ENCODE peak calls at places on chromosomes 5 and 9, in nine cellular contexts. K is fibroblast of pulmonary artery, Q is A673, O is neural crest cell, C is lung, R is astrocyte of the spinal cord, T is ovary, X is body of pancreas, A is omental fat pad. D is an unnamed sample.

GRCh38 chr5:80346055-80346454 is 26.3 kb downstream of the SPZ1 start:
- DNase-seq in K (peak), Q (peak), O (no peak), C (no peak), R (peak), T (no peak), X (peak), A (no peak), D (peak)

GRCh38 chr9:98707158-98708102 is 1.3 kb downstream of the GABBR2 start:
- DNase-seq in K (peak), Q (peak), O (peak), C (peak), R (peak), T (no peak), X (peak), A (no peak), D (peak)

GRCh38 chr5:78644129-78644528 is 4.4 kb downstream of the LHFPL2 start:
- DNase-seq in K (no peak), Q (no peak), O (no peak), C (no peak), R (no peak), T (no peak), X (no peak), A (no peak), D (no peak)

GRCh38 chr9:8888592-8888991 is 1089.0 kb upstream of the DMAC1 start:
- DNase-seq in K (no peak), Q (no peak), O (no peak), C (no peak), R (no peak), T (no peak), X (no peak), A (no peak), D (no peak)

GRCh38 chr5:16931334-16932110 is 4.6 kb downstream of the MYO10 start:
- DNase-seq in K (no peak), Q (no peak), O (no peak), C (peak), R (peak), T (no peak), X (peak), A (no peak), D (no peak)

GRCh38 chr9:8115570-8115969 is 316.0 kb upstream of the DMAC1 start:
- DNase-seq in K (no peak), Q (no peak), O (no peak), C (no peak), R (peak), T (no peak), X (no peak), A (no peak), D (no peak)

GRCh38 chr5:125719681-125720676 is 703.2 kb upstream of the GRAMD2B start:
- DNase-seq in K (no peak), Q (no peak), O (peak), C (peak), R (peak), T (no peak), X (peak), A (no peak), D (no peak)

GRCh38 chr9:136078498-136079011 is 16.5 kb downstream of the NACC2 start:
- DNase-seq in K (no peak), Q (no peak), O (no peak), C (no peak), R (no peak), T (no peak), X (no peak), A (no peak), D (no peak)

GRCh38 chr5:32597046-32597629 is 11.8 kb downstream of the SUB1 start:
- DNase-seq in K (no peak), Q (no peak), O (no peak), C (no peak), R (no peak), T (no peak), X (no peak), A (no peak), D (no peak)

GRCh38 chr5:137954131-137954879 is 65.0 kb downstream of the PKD2L2 start:
- DNase-seq in K (peak), Q (peak), O (no peak), C (no peak), R (peak), T (peak), X (peak), A (no peak), D (peak)

GRCh38 chr9:136372561-136373299 is 739 bp downstream of the CARD9 start:
- DNase-seq in K (peak), Q (no peak), O (peak), C (peak), R (peak), T (peak), X (peak), A (no peak), D (peak)

GRCh38 chr9:112911736-112912135 is 21.1 kb upstream of the SLC46A2 start:
- DNase-seq in K (no peak), Q (no peak), O (no peak), C (no peak), R (no peak), T (no peak), X (no peak), A (no peak), D (no peak)

DNA sequence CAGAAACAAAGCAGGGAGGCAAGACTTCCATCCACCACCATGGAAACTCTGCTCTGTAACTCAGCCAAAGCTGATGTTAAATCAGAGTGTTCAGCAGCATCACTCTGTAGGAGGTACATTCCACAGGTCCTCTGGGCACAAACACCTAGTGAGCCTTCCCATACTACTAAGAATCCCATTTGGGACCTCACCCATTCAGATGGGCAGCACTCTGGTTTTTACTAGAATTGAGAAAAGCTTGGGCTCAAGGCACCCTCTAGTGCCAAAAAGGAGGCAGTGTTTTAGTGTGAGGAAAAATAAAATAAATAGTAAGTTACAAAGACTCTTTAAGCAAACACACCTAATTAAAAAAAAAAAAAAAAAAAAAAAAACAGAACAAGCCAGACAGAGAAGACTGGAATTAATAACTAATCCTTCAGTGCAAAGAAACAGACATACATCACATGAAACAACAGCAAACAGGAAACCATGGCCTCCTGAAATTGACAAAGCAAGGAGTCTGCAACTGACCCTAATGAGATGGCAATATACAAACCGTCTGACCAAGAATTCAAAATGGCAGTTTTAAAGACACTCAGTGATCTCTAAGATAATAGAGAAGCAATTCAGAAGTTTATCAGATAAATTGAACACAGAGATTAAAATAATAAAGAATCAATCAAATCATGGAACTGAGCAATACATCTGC is 159.5 kb downstream of the GNA14 start:
- DNase-seq in K (peak), Q (peak), O (no peak), C (no peak), R (peak), T (no peak), X (no peak), A (no peak), D (peak)
- TF ChIP-seq CTCF in K (peak), Q (peak), O (peak), C (no peak), R (peak), T (no peak), X (no peak), A (no peak), D (peak)

DNA sequence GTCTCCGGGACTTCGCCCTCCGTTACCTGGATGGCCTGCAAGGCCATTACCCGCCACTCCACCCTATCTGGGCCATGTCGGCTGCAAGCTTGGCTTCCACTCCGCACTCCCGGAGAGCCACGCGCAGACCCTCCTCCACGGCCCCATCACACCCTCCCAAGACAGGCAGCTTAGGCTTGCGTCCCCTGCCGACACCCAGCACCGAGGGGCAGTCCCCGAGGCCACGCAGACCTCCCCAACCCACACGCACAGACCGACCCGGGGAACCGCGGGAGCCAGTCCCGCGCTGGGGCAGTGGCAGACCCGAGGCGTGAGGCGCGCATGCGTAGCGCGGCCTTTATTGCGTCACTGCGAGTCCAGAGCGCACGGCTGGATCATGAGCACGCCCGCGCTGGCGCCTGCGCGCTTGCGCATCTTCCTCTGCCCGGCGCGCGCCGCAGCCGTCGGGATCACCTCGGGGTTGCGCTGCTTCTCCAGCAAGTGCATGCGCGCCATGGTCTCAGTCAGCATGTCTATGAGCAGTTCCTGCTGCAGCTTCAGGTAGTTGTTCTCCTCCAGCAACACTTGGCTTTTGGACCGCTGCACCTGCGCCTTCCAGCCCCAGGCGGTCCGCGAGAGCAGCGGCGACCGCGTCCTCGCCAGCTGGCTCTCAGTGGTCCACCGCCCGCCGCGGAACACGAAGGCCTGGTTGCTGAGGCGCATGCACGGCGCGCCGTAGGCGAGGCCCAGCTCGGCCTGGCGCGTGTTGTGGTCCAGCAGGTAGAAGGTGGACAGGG is 2.4 kb downstream of the CBY3 start:
- DNase-seq in K (peak), Q (peak), O (peak), C (peak), R (peak), T (peak), X (peak), A (peak), D (peak)
- TF ChIP-seq CTCF in K (no peak), Q (no peak), O (no peak), C (no peak), R (no peak), T (no peak), X (peak), A (no peak), D (no peak)

GRCh38 chr5:122607818-122608217 is 167.1 kb upstream of the SNX2 start:
- DNase-seq in K (no peak), Q (no peak), O (no peak), C (no peak), R (no peak), T (no peak), X (no peak), A (no peak), D (no peak)
- TF ChIP-seq CTCF in K (no peak), Q (no peak), O (no peak), C (no peak), R (no peak), T (no peak), X (no peak), A (no peak), D (no peak)

DNA sequence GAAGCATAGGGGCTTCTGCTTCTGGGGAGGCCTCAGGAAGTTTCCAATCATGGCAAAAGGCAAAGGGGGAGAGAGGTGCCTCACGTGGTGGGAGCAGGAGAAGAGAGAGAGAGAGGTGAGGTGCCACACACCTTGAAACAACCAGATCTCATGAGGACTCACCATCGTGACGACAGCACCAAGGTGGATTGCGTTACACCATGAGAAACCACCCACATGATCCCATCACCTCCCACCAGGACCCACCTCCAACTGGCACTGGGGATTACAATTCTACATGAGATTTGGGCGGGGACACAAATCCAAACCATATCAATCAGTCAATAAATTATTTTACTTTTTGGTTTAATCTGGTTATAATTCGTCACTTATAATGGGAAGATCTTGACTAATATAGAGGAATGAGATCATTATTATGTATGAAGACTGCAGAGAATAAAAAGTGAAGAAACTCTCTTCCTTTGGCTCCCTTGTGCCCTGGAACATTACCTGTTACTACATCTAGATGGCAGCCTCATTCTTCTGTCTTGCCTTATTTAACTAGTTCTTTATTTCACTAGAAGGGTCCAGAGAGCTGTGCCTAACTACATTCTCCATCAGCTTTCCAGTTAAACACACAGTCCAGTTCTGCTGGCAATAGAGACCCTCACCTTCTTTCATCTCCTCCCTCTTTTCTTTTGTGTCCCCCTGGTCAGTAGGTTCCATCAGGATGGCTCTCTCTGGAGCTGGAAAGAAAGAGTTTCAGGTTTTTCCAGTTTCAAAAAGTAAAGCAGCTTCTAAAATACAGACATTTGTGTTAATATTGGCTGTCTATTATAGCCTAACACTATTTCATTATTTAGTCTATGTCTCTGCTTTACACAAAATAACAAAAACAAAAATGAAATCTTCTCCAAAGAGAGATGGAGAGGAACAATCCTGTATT is 21.7 kb upstream of the SPINK7 start:
- DNase-seq in K (peak), Q (peak), O (no peak), C (no peak), R (peak), T (no peak), X (no peak), A (no peak), D (peak)
- TF ChIP-seq CTCF in K (peak), Q (peak), O (peak), C (no peak), R (peak), T (no peak), X (peak), A (no peak), D (peak)

GRCh38 chr5:144121577-144121976 is 48.9 kb downstream of the YIPF5 start:
- DNase-seq in K (peak), Q (no peak), O (no peak), C (no peak), R (no peak), T (no peak), X (no peak), A (no peak), D (no peak)
- TF ChIP-seq CTCF in K (no peak), Q (no peak), O (no peak), C (no peak), R (no peak), T (no peak), X (no peak), A (no peak), D (no peak)

GRCh38 chr9:129885018-129885669 is 49.9 kb downstream of the USP20 start:
- DNase-seq in K (no peak), Q (peak), O (no peak), C (peak), R (no peak), T (no peak), X (peak), A (no peak), D (peak)
- TF ChIP-seq CTCF in K (no peak), Q (no peak), O (no peak), C (no peak), R (peak), T (no peak), X (peak), A (no peak), D (no peak)

D was measured in MCF 10A.